ENCODE peak calls at places on chromosomes 7 and 10, in four cellular contexts. V, I, G and R are unnamed samples.

GRCh38 chr10:77925795-77926565 is 575 bp downstream of the DLG5 start:
- DNase-seq in V (peak; percentile 38), I (peak; percentile 68), G (no peak), R (no peak)

GRCh38 chr10:7090529-7090928 is 320.3 kb downstream of the SFMBT2 start:
- DNase-seq in V (no peak), I (no peak), G (peak; percentile 34), R (no peak)

GRCh38 chr10:23344251-23344841 is at the start of gene C10orf67:
- DNase-seq in V (no peak), I (peak; percentile 43), G (peak; percentile 58), R (no peak)

GRCh38 chr10:818526-819220 is 112.8 kb downstream of the LARP4B start:
- DNase-seq in V (no peak), I (no peak), G (no peak), R (no peak)

GRCh38 chr10:7945025-7945424 is 109.5 kb upstream of the GATA3 start:
- DNase-seq in V (no peak), I (no peak), G (no peak), R (no peak)

GRCh38 chr10:28677889-28678686 is 767 bp downstream of the BAMBI start:
- DNase-seq in V (no peak), I (peak; percentile 61), G (peak; percentile 40), R (no peak)

GRCh38 chr7:156927571-156928405 is 21.7 kb upstream of the NOM1 start:
- DNase-seq in V (no peak), I (peak; percentile 24), G (no peak), R (no peak)

GRCh38 chr10:105797234-105797890 is 1156.3 kb downstream of the SORCS3 start:
- DNase-seq in V (peak; percentile 52), I (peak; percentile 48), G (no peak), R (no peak)

GRCh38 chr10:113630929-113631533 is 32.8 kb downstream of the NRAP start:
- DNase-seq in V (no peak), I (no peak), G (no peak), R (no peak)

GRCh38 chr7:106367018-106367420 is 82.2 kb upstream of the NAMPT start:
- DNase-seq in V (no peak), I (no peak), G (no peak), R (peak; percentile 12)

GRCh38 chr10:107546986-107547385 is 382.5 kb upstream of the SORCS1 start:
- DNase-seq in V (no peak), I (no peak), G (no peak), R (no peak)

GRCh38 chr10:98340946-98341345 is 73.0 kb upstream of the LOXL4 start:
- DNase-seq in V (no peak), I (no peak), G (no peak), R (no peak)

GRCh38 chr10:13877154-13877909 is 290.6 kb downstream of the PRPF18 start:
- DNase-seq in V (peak; percentile 15), I (no peak), G (peak; percentile 32), R (peak; percentile 16)

GRCh38 chr10:79488870-79489269 is 23.5 kb upstream of the EIF5AL1 start:
- DNase-seq in V (no peak), I (no peak), G (no peak), R (no peak)

GRCh38 chr7:82839555-82839954 is 323.1 kb downstream of the PCLO start:
- DNase-seq in V (no peak), I (no peak), G (no peak), R (no peak)

GRCh38 chr7:53035499-53036412 is at the start of gene POM121L12:
- DNase-seq in V (no peak), I (no peak), G (no peak), R (no peak)

GRCh38 chr7:158065340-158065739 is 522.3 kb downstream of the PTPRN2 start:
- DNase-seq in V (no peak), I (no peak), G (no peak), R (no peak)

GRCh38 chr10:84818956-84819355 is 490.6 kb downstream of the CCSER2 start:
- DNase-seq in V (no peak), I (no peak), G (no peak), R (no peak)

DNA sequence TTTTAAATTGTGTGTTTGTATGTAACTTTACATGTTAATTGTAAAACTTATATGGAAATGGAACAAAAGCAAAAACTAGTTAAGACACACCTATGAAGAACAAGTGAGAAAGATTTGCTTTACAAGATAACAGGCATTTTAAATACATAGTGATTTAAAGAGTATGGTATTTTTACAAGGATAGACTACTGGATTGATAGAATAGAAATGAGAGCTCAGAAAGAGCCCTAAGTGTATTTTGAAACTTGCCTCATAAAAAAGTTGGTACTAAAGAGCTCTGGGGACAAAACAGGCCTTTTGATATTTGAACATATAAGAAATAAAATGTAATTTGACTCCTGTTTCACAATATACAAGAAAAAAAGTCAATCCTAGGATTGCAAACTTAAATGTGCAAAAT is 928.4 kb downstream of the REEP3 start:
- DNase-seq in V (no peak), I (no peak), G (no peak), R (no peak)
- TF ChIP-seq CTCF in V (no peak), I (no peak), G (no peak), R (no peak)

DNA sequence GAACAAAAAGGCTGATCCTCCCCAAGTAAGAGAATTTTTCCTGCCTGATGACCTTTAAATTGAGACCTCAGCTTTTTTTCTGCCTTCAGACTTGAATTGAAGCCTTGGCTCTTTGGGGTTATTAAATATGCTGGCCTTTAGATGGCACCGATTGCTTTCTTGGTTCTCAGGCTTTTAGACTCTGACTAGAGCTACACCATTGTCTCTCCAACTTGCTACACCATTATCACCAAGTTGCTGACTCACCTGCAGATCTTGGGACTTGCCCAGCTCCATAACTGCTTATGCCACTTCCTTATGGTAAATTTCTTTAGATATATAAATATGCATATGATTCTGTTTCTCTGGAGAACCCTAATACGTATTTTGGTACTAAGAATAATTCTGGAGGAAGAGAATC is 3.1 kb upstream of the ABCA13 start:
- DNase-seq in V (no peak), I (peak; percentile 84), G (peak; percentile 44), R (peak; percentile 57)
- TF ChIP-seq CTCF in V (no peak), I (peak; percentile 42), G (no peak), R (peak; percentile 31)

GRCh38 chr7:26151650-26151952 is 397 bp upstream of the NFE2L3 start:
- DNase-seq in V (no peak), I (no peak), G (no peak), R (no peak)
- TF ChIP-seq CTCF in V (no peak), I (no peak), G (no peak), R (no peak)

DNA sequence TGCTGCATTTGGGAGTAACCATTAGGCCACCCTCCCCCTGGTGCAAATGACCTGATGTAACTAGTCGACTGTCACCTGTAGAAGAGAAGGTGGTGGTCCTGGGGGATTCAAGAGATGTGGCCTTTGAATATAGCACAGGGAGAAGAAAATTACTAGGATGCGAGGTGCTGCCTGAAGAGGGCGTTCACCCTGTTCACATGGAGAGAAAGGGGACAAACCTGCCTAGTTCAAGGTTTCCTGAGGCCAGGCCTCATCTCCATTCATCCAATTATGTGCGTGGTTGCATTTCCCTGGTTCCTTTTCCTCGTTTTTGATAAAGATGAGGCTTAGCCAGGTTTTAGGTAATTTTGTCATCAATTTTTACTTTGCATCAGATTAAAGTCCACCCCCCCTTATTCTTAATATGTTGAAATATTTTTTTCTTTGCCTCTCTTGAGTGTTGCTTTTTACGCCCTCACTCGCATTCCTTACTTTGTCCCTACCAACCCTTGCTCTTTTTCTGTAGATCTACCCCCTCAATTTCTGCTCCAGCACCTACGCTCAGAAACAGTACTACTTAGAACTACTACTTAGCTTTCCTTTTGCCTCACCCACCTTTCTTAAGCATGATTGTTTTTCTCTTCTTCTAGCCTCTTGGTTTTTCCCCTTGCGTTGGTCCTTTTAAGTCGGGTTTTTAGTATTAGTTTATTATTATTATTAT is 13.7 kb downstream of the CLCN1 start:
- DNase-seq in V (no peak), I (no peak), G (no peak), R (no peak)
- TF ChIP-seq CTCF in V (no peak), I (no peak), G (no peak), R (peak; percentile 29)

DNA sequence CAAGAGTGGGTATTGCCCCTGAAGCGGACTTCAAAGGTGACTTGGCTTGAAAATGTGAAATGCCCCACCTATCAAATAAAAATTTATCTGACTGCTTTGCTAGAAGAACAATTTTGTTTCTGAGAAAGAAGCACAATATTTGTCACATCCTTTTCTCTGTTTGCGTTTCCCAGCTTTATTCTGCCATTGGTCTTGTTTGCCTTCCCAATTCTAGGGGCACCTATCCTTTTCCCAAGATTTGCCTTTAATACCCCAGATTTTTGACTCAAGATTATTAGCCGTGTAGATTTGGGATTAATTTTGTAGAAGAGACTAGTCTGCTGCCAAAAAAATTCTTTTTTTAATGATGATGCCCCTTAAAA is 110.2 kb upstream of the LRGUK start:
- DNase-seq in V (no peak), I (no peak), G (no peak), R (no peak)
- TF ChIP-seq CTCF in V (no peak), I (no peak), G (no peak), R (peak; percentile 31)